ENCODE peak calls at places on chromosome 2, in six cellular contexts. U, F, D, S, C and Z are unnamed samples.

GRCh38 chr2:95306306-95306895 is 9.3 kb downstream of the KCNIP3 start:
- DNase-seq in U (no peak), F (no peak), D (no peak), S (no peak), C (no peak), Z (no peak)

GRCh38 chr2:30492619-30493018 is 45.6 kb downstream of the LCLAT1 start:
- DNase-seq in U (no peak), F (no peak), D (no peak), S (no peak), C (peak; percentile 22), Z (no peak)

GRCh38 chr2:181306785-181307184 is 150.4 kb upstream of the ITGA4 start:
- DNase-seq in U (no peak), F (no peak), D (no peak), S (no peak), C (peak; percentile 37), Z (peak; percentile 13)

GRCh38 chr2:160197587-160197986 is 2.5 kb downstream of the ITGB6 start:
- DNase-seq in U (no peak), F (no peak), D (no peak), S (no peak), C (no peak), Z (no peak)

GRCh38 chr2:99140056-99140859 is 1.2 kb upstream of the C2orf15 start:
- DNase-seq in U (no peak), F (no peak), D (no peak), S (no peak), C (peak; percentile 3), Z (no peak)

GRCh38 chr2:138122891-138123290 is 158.6 kb downstream of the HNMT start:
- DNase-seq in U (no peak), F (no peak), D (no peak), S (no peak), C (no peak), Z (no peak)

GRCh38 chr2:203237501-203238238 is 1.1 kb upstream of the CYP20A1 start:
- DNase-seq in U (peak; percentile 12), F (no peak), D (no peak), S (peak; percentile 7), C (no peak), Z (no peak)

GRCh38 chr2:230715201-230715600 is 2.6 kb downstream of the CAB39 start:
- DNase-seq in U (no peak), F (no peak), D (no peak), S (no peak), C (peak; percentile 52), Z (no peak)

GRCh38 chr2:10305715-10306114 is 3.0 kb downstream of the HPCAL1 start:
- DNase-seq in U (peak; percentile 61), F (no peak), D (peak; percentile 67), S (no peak), C (no peak), Z (no peak)

GRCh38 chr2:96158554-96158940 is 13.3 kb upstream of the DUSP2 start:
- DNase-seq in U (no peak), F (no peak), D (no peak), S (no peak), C (no peak), Z (no peak)

GRCh38 chr2:29715655-29716054 is 205.7 kb downstream of the ALK start:
- DNase-seq in U (no peak), F (no peak), D (no peak), S (no peak), C (no peak), Z (no peak)

GRCh38 chr2:124163825-124164224 is 138.7 kb downstream of the CNTNAP5 start:
- DNase-seq in U (no peak), F (no peak), D (no peak), S (no peak), C (no peak), Z (no peak)

GRCh38 chr2:128091691-128092050 is 671 bp downstream of the UGGT1 start:
- DNase-seq in U (peak; percentile 31), F (no peak), D (no peak), S (no peak), C (peak; percentile 31), Z (peak; percentile 69)
- H4K8ac ChIP-seq in U (peak overlapping the region; percentile 84), F (no peak overlapping the region), D (no peak overlapping the region), S (peak overlapping the region; percentile 87), C (peak overlapping the region; percentile 81), Z (peak overlapping the region; percentile 98)

DNA sequence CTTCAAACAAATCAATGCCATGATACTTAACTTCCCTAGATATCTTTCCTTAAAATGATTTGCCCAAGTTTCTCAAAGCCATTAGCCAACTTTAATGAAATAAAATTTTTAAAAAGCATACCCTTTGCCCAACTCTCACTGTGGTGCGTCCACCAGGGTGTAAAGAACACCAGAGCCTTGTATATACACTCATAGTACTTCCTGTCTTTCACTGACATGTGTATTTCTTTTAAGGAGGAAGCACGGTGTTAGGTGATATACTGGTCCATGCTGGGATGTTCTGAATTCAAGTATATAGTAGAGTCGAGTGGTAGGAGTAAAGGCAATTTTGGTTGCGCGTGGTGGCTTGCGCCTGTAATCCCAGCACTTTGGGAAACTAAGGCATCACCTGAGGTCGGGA is 22.7 kb downstream of the AAK1 start:
- DNase-seq in U (no peak), F (no peak), D (no peak), S (no peak), C (no peak), Z (no peak)
- H3K4me3 ChIP-seq in U (no peak overlapping the region), F (no peak overlapping the region), D (no peak overlapping the region), S (no peak overlapping the region), C (no peak overlapping the region), Z (no peak overlapping the region)

DNA sequence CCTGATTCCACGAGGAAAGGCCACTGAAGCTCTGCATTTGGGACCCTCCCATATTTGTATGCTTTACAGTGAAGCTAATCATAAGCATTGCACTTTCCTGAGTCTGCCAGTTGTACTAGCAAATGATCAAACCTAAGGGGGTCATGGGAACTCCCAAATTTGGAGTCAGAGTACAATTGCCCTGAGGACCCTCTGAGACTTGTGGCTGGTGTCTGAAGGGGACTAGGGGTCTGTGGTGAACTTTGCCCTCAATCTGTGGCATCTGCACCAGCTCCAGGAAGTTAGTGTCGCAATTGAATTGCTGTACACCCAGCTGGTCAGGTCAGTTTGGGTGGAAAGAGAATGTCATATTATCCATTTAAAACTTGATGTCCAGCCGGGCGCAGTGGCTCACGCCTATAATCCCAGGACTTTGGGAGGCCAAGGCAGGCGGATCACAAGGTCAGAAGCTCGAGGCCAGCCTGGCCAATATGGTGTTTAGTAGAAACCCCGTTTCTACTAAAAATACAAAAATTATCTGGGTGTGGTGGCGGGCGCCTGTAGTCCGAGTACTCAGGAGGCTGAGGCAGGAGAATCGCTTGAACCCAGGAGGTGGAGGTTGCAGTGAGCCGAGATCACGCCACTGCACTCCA is 18.1 kb downstream of the SOWAHC start:
- DNase-seq in U (peak; percentile 88), F (no peak), D (no peak), S (no peak), C (no peak), Z (no peak)
- H4K8ac ChIP-seq in U (no peak overlapping the region), F (no peak overlapping the region), D (no peak overlapping the region), S (no peak overlapping the region), C (no peak overlapping the region), Z (no peak overlapping the region)

DNA sequence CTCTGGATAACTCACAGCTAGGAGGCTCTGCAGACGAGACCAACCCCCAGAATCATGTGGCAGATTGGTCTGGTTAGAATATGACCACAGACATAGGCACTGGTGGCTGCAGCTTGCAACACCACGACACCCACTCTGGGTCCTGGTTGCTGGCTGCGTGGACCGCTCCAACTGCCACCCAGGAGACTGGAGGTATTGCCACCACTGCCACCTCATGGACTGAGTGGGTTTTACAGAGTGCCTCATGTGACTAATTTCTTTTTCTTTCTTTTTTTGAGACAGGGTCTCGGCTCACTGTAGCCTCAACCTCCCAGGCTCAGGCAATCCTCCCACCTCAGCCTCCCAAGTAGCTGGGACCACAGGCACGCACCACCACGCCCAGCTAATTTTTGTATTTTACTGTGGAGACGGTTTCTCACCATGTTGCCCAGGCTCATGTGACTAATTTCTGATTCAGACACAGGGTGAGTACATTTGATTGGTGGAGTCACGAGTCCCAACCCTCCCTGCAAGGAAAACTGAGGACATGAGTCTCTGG is 29.9 kb upstream of the NT5DC4 start:
- DNase-seq in U (peak; percentile 78), F (no peak), D (peak; percentile 71), S (peak; percentile 62), C (peak; percentile 59), Z (peak; percentile 68)
- H3K4me3 ChIP-seq in U (no peak overlapping the region), F (no peak overlapping the region), D (no peak overlapping the region), S (no peak overlapping the region), C (no peak overlapping the region), Z (no peak overlapping the region)